ENCODE peak calls at places on chromosomes 13 and 19, in four cellular contexts. S is neural crest cell, A is pancreas, R is B cell. V is an unnamed sample.

GRCh38 chr19:43499042-43499441 is 5.5 kb downstream of the PHLDB3 start:
- DNase-seq in S (no peak), A (no peak), R (no peak), V (no peak)

GRCh38 chr13:26965976-26966375 is 205.4 kb upstream of the GPR12 start:
- DNase-seq in S (no peak), A (peak), R (no peak), V (no peak)

GRCh38 chr19:3968556-3969434 is 2.1 kb downstream of the DAPK3 start:
- DNase-seq in S (peak), A (peak), R (no peak), V (no peak)

GRCh38 chr19:7873304-7874079 is 698 bp downstream of the PRR36 start:
- DNase-seq in S (no peak), A (peak), R (no peak), V (no peak)

GRCh38 chr13:53782400-53783030 is 753.9 kb downstream of the OLFM4 start:
- DNase-seq in S (peak), A (peak), R (no peak), V (peak)

GRCh38 chr13:51645154-51645650 is 60.9 kb downstream of the WDFY2 start:
- DNase-seq in S (no peak), A (no peak), R (peak), V (peak)

GRCh38 chr19:2577722-2578335 is 101.9 kb downstream of the GADD45B start:
- DNase-seq in S (no peak), A (peak), R (no peak), V (no peak)

GRCh38 chr19:55092423-55093318 is 17.0 kb downstream of the EPS8L1 start:
- DNase-seq in S (no peak), A (no peak), R (no peak), V (no peak)

GRCh38 chr19:21202865-21203494 is 61.1 kb downstream of the ZNF431 start:
- DNase-seq in S (peak), A (no peak), R (no peak), V (peak)

GRCh38 chr13:78867655-78868054 is 208.7 kb upstream of the OBI1 start:
- DNase-seq in S (no peak), A (no peak), R (no peak), V (no peak)

GRCh38 chr13:70816853-70817252 is 708.6 kb upstream of the KLHL1 start:
- DNase-seq in S (no peak), A (no peak), R (no peak), V (no peak)

GRCh38 chr13:71619096-71619495 is 247.9 kb downstream of the DACH1 start:
- DNase-seq in S (no peak), A (no peak), R (no peak), V (no peak)

GRCh38 chr13:100214886-100215285 is 126.0 kb downstream of the PCCA start:
- DNase-seq in S (no peak), A (no peak), R (no peak), V (no peak)

GRCh38 chr13:89514534-89515312 is 1832.8 kb upstream of the MIR17HG start:
- DNase-seq in S (no peak), A (no peak), R (no peak), V (no peak)

GRCh38 chr13:75764251-75764650 is 128.1 kb downstream of the LMO7 start:
- DNase-seq in S (no peak), A (no peak), R (no peak), V (no peak)

GRCh38 chr19:13850910-13851753 is 25.8 kb upstream of the NANOS3 start:
- DNase-seq in S (no peak), A (peak), R (peak), V (no peak)

GRCh38 chr19:17405250-17406038 is at the start of gene BST2:
- DNase-seq in S (no peak), A (peak), R (peak), V (peak)

GRCh38 chr19:751501-752341 is 809 bp downstream of the MISP start:
- DNase-seq in S (no peak), A (peak), R (no peak), V (no peak)

GRCh38 chr19:19366691-19367396 is 38.6 kb upstream of the GATAD2A start:
- DNase-seq in S (peak), A (peak), R (peak), V (peak)

GRCh38 chr13:113947321-113948033 is 26.4 kb downstream of the C13orf46 start:
- DNase-seq in S (no peak), A (peak), R (no peak), V (no peak)

GRCh38 chr13:53126803-53127202 is 98.2 kb downstream of the OLFM4 start:
- DNase-seq in S (no peak), A (no peak), R (no peak), V (no peak)

GRCh38 chr19:45446944-45447343 is 20.9 kb upstream of the FOSB start:
- DNase-seq in S (no peak), A (no peak), R (no peak), V (no peak)

GRCh38 chr13:30234763-30235162 is 72.6 kb downstream of the KATNAL1 start:
- DNase-seq in S (no peak), A (no peak), R (no peak), V (no peak)

GRCh38 chr19:2355168-2356035 is 4.7 kb upstream of the TMPRSS9 start:
- DNase-seq in S (no peak), A (no peak), R (no peak), V (no peak)

GRCh38 chr13:63190219-63190618 is 1774.6 kb upstream of the PCDH20 start:
- DNase-seq in S (no peak), A (no peak), R (no peak), V (no peak)

GRCh38 chr19:8069116-8069973 is 16.8 kb downstream of the CCL25 start:
- DNase-seq in S (peak), A (no peak), R (no peak), V (no peak)

GRCh38 chr19:9991425-9992191 is 18.7 kb downstream of the COL5A3 start:
- DNase-seq in S (no peak), A (no peak), R (no peak), V (no peak)

GRCh38 chr19:17871878-17872250 is at the start of gene SLC5A5:
- DNase-seq in S (no peak), A (no peak), R (no peak), V (peak)

GRCh38 chr19:8566855-8567254 is 10.4 kb downstream of the MYO1F start:
- DNase-seq in S (no peak), A (no peak), R (no peak), V (no peak)

GRCh38 chr13:36819811-36820140 is 754 bp downstream of the RFXAP start:
- DNase-seq in S (no peak), A (no peak), R (no peak), V (no peak)

GRCh38 chr13:112943309-112944125 is 25.5 kb upstream of the MCF2L start:
- DNase-seq in S (peak), A (peak), R (no peak), V (peak)

GRCh38 chr19:7083076-7083956 is 13.8 kb downstream of the ZNF557 start:
- DNase-seq in S (no peak), A (no peak), R (no peak), V (no peak)

DNA sequence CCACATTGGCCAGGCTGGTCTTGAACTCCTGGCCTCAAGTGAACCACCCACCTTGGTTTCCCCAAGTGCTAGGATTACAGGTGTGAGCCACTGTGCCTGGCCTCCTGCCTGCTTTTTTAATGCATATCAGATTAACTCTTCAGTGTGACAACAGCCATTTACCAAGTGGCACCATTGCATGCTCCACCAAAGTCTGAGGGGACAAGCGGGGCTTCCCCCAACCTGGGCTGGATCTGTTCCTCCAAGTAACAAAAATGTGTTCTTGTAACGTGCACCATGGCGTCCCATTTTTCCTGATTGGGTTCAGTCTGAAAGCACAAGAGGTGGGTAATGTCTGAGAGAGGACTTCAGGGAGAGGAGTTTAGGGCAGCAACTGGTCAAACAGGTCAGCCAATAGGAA is 77.8 kb downstream of the TEX29 start:
- DNase-seq in S (no peak), A (no peak), R (peak), V (no peak)
- TF ChIP-seq CTCF in S (no peak), A (no peak), R (no peak), V (no peak)

GRCh38 chr13:111216166-111216960 is 101.3 kb downstream of the ARHGEF7 start:
- DNase-seq in S (no peak), A (no peak), R (peak), V (peak)
- TF ChIP-seq CTCF in S (peak), A (peak), R (peak), V (peak)

GRCh38 chr19:31956771-31957170 is 388.6 kb upstream of the ZNF507 start:
- DNase-seq in S (no peak), A (no peak), R (no peak), V (no peak)

GRCh38 chr19:31960474-31960873 is 384.9 kb upstream of the ZNF507 start:
- DNase-seq in S (no peak), A (no peak), R (no peak), V (no peak)

GRCh38 chr19:31955061-31955460 is 390.3 kb upstream of the ZNF507 start:
- DNase-seq in S (no peak), A (no peak), R (no peak), V (no peak)

GRCh38 chr19:31957711-31958110 is 387.7 kb upstream of the ZNF507 start:
- DNase-seq in S (no peak), A (no peak), R (no peak), V (no peak)

DNA sequence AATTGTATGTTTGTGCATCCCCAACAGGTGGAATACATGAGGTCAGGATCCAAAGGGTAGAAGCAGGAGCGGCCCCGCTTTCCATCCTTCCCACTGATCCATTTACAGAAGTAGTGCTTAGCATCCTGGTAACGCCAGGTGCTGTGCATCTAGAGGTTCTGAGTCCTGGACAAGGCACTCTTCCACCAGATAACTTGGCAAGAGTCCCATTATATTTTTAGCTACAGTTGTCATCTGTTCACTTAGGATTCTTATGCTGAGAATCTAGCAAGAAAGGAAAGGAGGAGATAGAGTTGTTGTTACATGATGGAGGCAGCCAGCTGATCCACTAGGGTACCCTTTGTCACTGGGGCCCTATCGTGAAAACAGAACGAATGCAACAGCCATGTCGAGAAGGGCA is 389.5 kb upstream of the ZNF507 start:
- DNase-seq in S (no peak), A (no peak), R (no peak), V (no peak)
- TF ChIP-seq CTCF in S (no peak), A (no peak), R (no peak), V (no peak)

GRCh38 chr13:62038214-62038613 is 622.6 kb upstream of the PCDH20 start:
- DNase-seq in S (no peak), A (no peak), R (no peak), V (no peak)
- TF ChIP-seq CTCF in S (no peak), A (no peak), R (no peak), V (no peak)

GRCh38 chr13:38417727-38418126 is 68.1 kb downstream of the UFM1 start:
- DNase-seq in S (no peak), A (no peak), R (no peak), V (peak)
- TF ChIP-seq CTCF in S (peak), A (no peak), R (peak), V (no peak)